ENCODE peak calls at places on chromosomes 13 and 19, in four cellular contexts. X is kidney glomerular epithelial cell, F is astrocyte of the spinal cord, I is OCI-LY7. R is an unnamed sample.

GRCh38 chr19:10654610-10655456 is 687 bp downstream of the ILF3 start:
- DNase-seq in X (no peak), F (no peak), I (peak; percentile 71), R (peak; percentile 41)

GRCh38 chr13:37303610-37304009 is 198.1 kb upstream of the CSNK1A1L start:
- DNase-seq in X (no peak), F (no peak), I (no peak), R (no peak)

GRCh38 chr13:74975122-74975521 is 506.8 kb downstream of the TBC1D4 start:
- DNase-seq in X (peak; percentile 57), F (no peak), I (no peak), R (no peak)

GRCh38 chr19:19110410-19111137 is 27.7 kb downstream of the TMEM161A start:
- DNase-seq in X (no peak), F (no peak), I (no peak), R (no peak)

GRCh38 chr19:45098521-45099464 is 5.8 kb downstream of the PPP1R37 start:
- DNase-seq in X (no peak), F (peak; percentile 52), I (no peak), R (no peak)

GRCh38 chr13:32252812-32253440 is 62.2 kb downstream of the ZAR1L start:
- DNase-seq in X (no peak), F (no peak), I (no peak), R (no peak)

GRCh38 chr13:23656637-23657036 is 86.4 kb downstream of the TNFRSF19 start:
- DNase-seq in X (no peak), F (peak; percentile 81), I (no peak), R (no peak)

GRCh38 chr13:28474491-28475134 is 20.3 kb downstream of the FLT1 start:
- DNase-seq in X (no peak), F (no peak), I (no peak), R (no peak)

GRCh38 chr13:98141509-98141908 is 1.4 kb upstream of the FARP1 start:
- DNase-seq in X (no peak), F (no peak), I (no peak), R (peak; percentile 60)

GRCh38 chr19:43607238-43608205 is 4.4 kb upstream of the SRRM5 start:
- DNase-seq in X (no peak), F (no peak), I (no peak), R (no peak)

GRCh38 chr19:10107254-10107653 is 1.1 kb downstream of the PPAN start:
- DNase-seq in X (no peak), F (no peak), I (no peak), R (no peak)

GRCh38 chr13:23654111-23655110 is 84.2 kb downstream of the TNFRSF19 start:
- DNase-seq in X (no peak), F (peak; percentile 69), I (no peak), R (peak; percentile 38)

GRCh38 chr19:17682273-17682672 is 5.9 kb downstream of the UNC13A start:
- DNase-seq in X (no peak), F (no peak), I (no peak), R (no peak)

GRCh38 chr19:35513231-35513974 is at the start of gene DMKN:
- DNase-seq in X (peak; percentile 3), F (no peak), I (no peak), R (no peak)

GRCh38 chr13:79918620-79919019 is 422.3 kb downstream of the SPRY2 start:
- DNase-seq in X (no peak), F (no peak), I (no peak), R (no peak)

GRCh38 chr19:38057954-38058690 is 151.1 kb downstream of the SIPA1L3 start:
- DNase-seq in X (peak; percentile 12), F (no peak), I (peak; percentile 49), R (no peak)

GRCh38 chr13:52851153-52851962 is 2.9 kb upstream of the PCDH8 start:
- DNase-seq in X (peak; percentile 35), F (peak; percentile 6), I (no peak), R (no peak)

GRCh38 chr13:30892966-30893365 is 13.1 kb upstream of the MEDAG start:
- DNase-seq in X (no peak), F (no peak), I (peak; percentile 22), R (no peak)

GRCh38 chr13:35699805-35700204 is 223.3 kb upstream of the MAB21L1 start:
- DNase-seq in X (no peak), F (peak; percentile 56), I (no peak), R (peak; percentile 90)

GRCh38 chr19:17627921-17628320 is 60.2 kb downstream of the UNC13A start:
- DNase-seq in X (no peak), F (no peak), I (no peak), R (no peak)

GRCh38 chr13:89457977-89458376 is 1786.8 kb downstream of the SLITRK5 start:
- DNase-seq in X (peak; percentile 93), F (peak; percentile 86), I (no peak), R (no peak)